ENCODE peak calls at places on chromosomes 12 and 14, in six cellular contexts. A is small intestine, V is right lobe of liver, U is left colon, Z is fibroblast of pulmonary artery, J is cerebellum. S is an unnamed sample.

GRCh38 chr12:125312471-125312870 is 247.2 kb downstream of the AACS start:
- DNase-seq in A (no peak), V (no peak), U (no peak), Z (no peak), J (no peak), S (no peak)

GRCh38 chr14:22303589-22304195 is 285.3 kb downstream of the DAD1 start:
- DNase-seq in A (no peak), V (no peak), U (no peak), Z (peak), J (no peak), S (no peak)

GRCh38 chr12:130916251-130916911 is 37.3 kb upstream of the ADGRD1 start:
- DNase-seq in A (peak), V (peak), U (no peak), Z (peak), J (peak), S (no peak)

GRCh38 chr14:64324461-64325255 is 30.5 kb upstream of the ESR2 start:
- DNase-seq in A (no peak), V (no peak), U (no peak), Z (peak), J (no peak), S (no peak)

GRCh38 chr14:44657688-44658388 is 150.8 kb upstream of the FSCB start:
- DNase-seq in A (peak), V (no peak), U (no peak), Z (peak), J (no peak), S (no peak)

GRCh38 chr12:54588110-54588831 is at the start of gene PPP1R1A:
- DNase-seq in A (peak), V (peak), U (no peak), Z (no peak), J (peak), S (peak)

GRCh38 chr14:96512602-96513397 is 10.6 kb downstream of the PAPOLA start:
- DNase-seq in A (peak), V (no peak), U (no peak), Z (no peak), J (no peak), S (no peak)

GRCh38 chr12:51925400-51926063 is 18.2 kb downstream of the ACVRL1 start:
- DNase-seq in A (no peak), V (peak), U (no peak), Z (no peak), J (no peak), S (no peak)

GRCh38 chr14:59870277-59871165 is at the start of gene RTN1:
- DNase-seq in A (peak), V (peak), U (no peak), Z (peak), J (peak), S (peak)